ENCODE peak calls at places on chromosome 21, in four cellular contexts. Y is stimulated activated CD4-positive, alpha-beta T cell treated with anti-CD3 and anti-CD28 coated beads, Interleukin-4, amount 100 ng/mL, for 4 hours; X is posterior vena cava; O is AG04449. V is an unnamed sample.

GRCh38 chr21:14826630-14827029 is 238.2 kb downstream of the NRIP1 start:
- DNase-seq in Y (no peak), X (no peak), O (no peak), V (no peak)

GRCh38 chr21:44456915-44457736 is 1.8 kb downstream of the LRRC3 start:
- DNase-seq in Y (no peak), X (peak), O (no peak), V (no peak)

GRCh38 chr21:31041295-31042079 is 3.2 kb upstream of the KRTAP19-8 start:
- DNase-seq in Y (no peak), X (no peak), O (no peak), V (no peak)

GRCh38 chr21:45251635-45252447 is 35.9 kb downstream of the POFUT2 start:
- DNase-seq in Y (no peak), X (no peak), O (no peak), V (no peak)

GRCh38 chr21:28932717-28933116 is 60.0 kb downstream of the LTN1 start:
- DNase-seq in Y (no peak), X (no peak), O (no peak), V (no peak)

GRCh38 chr21:15199940-15200339 is 135.1 kb upstream of the NRIP1 start:
- DNase-seq in Y (no peak), X (no peak), O (no peak), V (peak)

GRCh38 chr21:36784942-36785341 is 86.0 kb downstream of the SIM2 start:
- DNase-seq in Y (no peak), X (no peak), O (no peak), V (no peak)

GRCh38 chr21:16624468-16625102 is 888.3 kb upstream of the CXADR start:
- DNase-seq in Y (no peak), X (no peak), O (no peak), V (peak)

GRCh38 chr21:24545807-24546361 is 1061.4 kb downstream of the MRPL39 start:
- DNase-seq in Y (no peak), X (no peak), O (no peak), V (no peak)

GRCh38 chr21:41755258-41755933 is 11.5 kb downstream of the RIPK4 start:
- DNase-seq in Y (no peak), X (peak), O (no peak), V (no peak)

GRCh38 chr21:27580276-27580675 is 613.4 kb upstream of the ADAMTS5 start:
- DNase-seq in Y (no peak), X (no peak), O (no peak), V (no peak)

GRCh38 chr21:36297938-36298572 is 21.9 kb upstream of the MORC3 start:
- DNase-seq in Y (peak), X (no peak), O (no peak), V (no peak)

GRCh38 chr21:44263221-44263671 is 1.5 kb upstream of the DNMT3L start:
- DNase-seq in Y (no peak), X (no peak), O (no peak), V (no peak)

GRCh38 chr21:44931501-44932365 is 8.1 kb upstream of the SLX9 start:
- DNase-seq in Y (no peak), X (no peak), O (no peak), V (no peak)

GRCh38 chr21:44927587-44928461 is 7.1 kb upstream of the ITGB2 start:
- DNase-seq in Y (peak), X (no peak), O (no peak), V (no peak)

GRCh38 chr21:34004013-34004938 is 69.1 kb upstream of the MRPS6 start:
- DNase-seq in Y (no peak), X (no peak), O (no peak), V (no peak)

GRCh38 chr21:23398726-23399125 is 2208.6 kb downstream of the MRPL39 start:
- DNase-seq in Y (no peak), X (no peak), O (no peak), V (no peak)

V was measured in NCI-H1417.